ENCODE peak calls at places on chromosomes 3 and 15, in four cellular contexts. B is CD8-positive, alpha-beta memory T cell; W is adrenal gland; Y is HFF-Myc. E is an unnamed sample.
A peak's percentile ranks its signal among the peaks of the same experiment; 100 is the strongest.

GRCh38 chr15:76196286-76196948 is 114.9 kb downstream of the ETFA start:
- DNase-seq in B (no peak), W (peak; percentile 85), Y (peak; percentile 69), E (peak; percentile 36)

GRCh38 chr3:184715943-184716651 is 4.2 kb upstream of the MAGEF1 start:
- DNase-seq in B (no peak), W (no peak), Y (no peak), E (no peak)

GRCh38 chr15:51861557-51862350 is 32.3 kb downstream of the TMOD3 start:
- DNase-seq in B (peak; percentile 65), W (no peak), Y (no peak), E (no peak)

GRCh38 chr3:65173841-65174240 is 486.0 kb upstream of the ADAMTS9 start:
- DNase-seq in B (no peak), W (no peak), Y (no peak), E (no peak)

GRCh38 chr15:74793135-74794028 is 11.5 kb downstream of the CSK start:
- DNase-seq in B (peak; percentile 76), W (no peak), Y (no peak), E (no peak)

GRCh38 chr3:187061748-187062147 is 77.5 kb downstream of the RPL39L start:
- DNase-seq in B (no peak), W (no peak), Y (no peak), E (no peak)

GRCh38 chr15:73838795-73839565 is 34.4 kb upstream of the TBC1D21 start:
- DNase-seq in B (no peak), W (peak; percentile 70), Y (no peak), E (no peak)

GRCh38 chr15:51450001-51450400 is 108.5 kb downstream of the GLDN start:
- DNase-seq in B (no peak), W (no peak), Y (no peak), E (no peak)

GRCh38 chr3:25455316-25456232 is 27.5 kb downstream of the RARB start:
- DNase-seq in B (no peak), W (no peak), Y (no peak), E (no peak)

GRCh38 chr3:127667119-127667681 is 5.6 kb upstream of the ABTB1 start:
- DNase-seq in B (no peak), W (no peak), Y (no peak), E (no peak)